ENCODE peak calls at places on chromosomes 13 and 19, in four cellular contexts. T is NCI-H1694, Z is lung, C is frontal cortex. O is an unnamed sample.

GRCh38 chr13:71644579-71644978 is 222.4 kb downstream of the DACH1 start:
- DNase-seq in Z (no peak), C (no peak), T (no peak), O (no peak)

GRCh38 chr19:2462635-2463421 is 6.1 kb upstream of the LMNB2 start:
- DNase-seq in C (peak; percentile 74), T (no peak), Z (peak; percentile 85), O (peak; percentile 82)

GRCh38 chr13:112877066-112877465 is 91.9 kb upstream of the MCF2L start:
- DNase-seq in T (no peak), C (no peak), Z (no peak), O (no peak)

GRCh38 chr19:16022681-16023557 is 53.4 kb upstream of the TPM4 start:
- DNase-seq in C (no peak), T (no peak), Z (no peak), O (no peak)

GRCh38 chr19:38849746-38850230 is at the start of gene HNRNPL:
- DNase-seq in T (no peak), Z (peak; percentile 99), C (peak; percentile 96), O (no peak)

GRCh38 chr19:17488593-17489391 is 18.5 kb downstream of the SLC27A1 start:
- DNase-seq in T (no peak), C (no peak), Z (peak; percentile 90), O (no peak)

GRCh38 chr19:45968626-45969025 is 5.0 kb downstream of the NOVA2 start:
- DNase-seq in T (no peak), C (no peak), Z (no peak), O (no peak)

GRCh38 chr13:25833761-25834160 is 218.1 kb downstream of the SHISA2 start:
- DNase-seq in Z (no peak), C (no peak), T (no peak), O (no peak)

GRCh38 chr19:5594521-5594950 is 26.8 kb upstream of the TINCR start:
- DNase-seq in Z (no peak), C (no peak), T (no peak), O (no peak)

GRCh38 chr13:109949395-109949794 is 163.0 kb upstream of the IRS2 start:
- DNase-seq in Z (no peak), T (no peak), C (no peak), O (no peak)

GRCh38 chr13:81726037-81726726 is 1385.3 kb upstream of the SPRY2 start:
- DNase-seq in C (no peak), Z (no peak), T (no peak), O (no peak)

GRCh38 chr13:76644906-76645305 is 241.3 kb downstream of the KCTD12 start:
- DNase-seq in Z (no peak), C (no peak), T (no peak), O (no peak)

GRCh38 chr19:30003862-30004261 is 61.8 kb downstream of the URI1 start:
- DNase-seq in C (no peak), T (no peak), Z (no peak), O (no peak)

O was measured in DMS 273 treated with DMSO at 0.1 percent for 48 hours.